ENCODE peak calls at places on chromosome 9, in six cellular contexts. One of them, this sample, is unnamed.

GRCh38 chr9:19465571-19466267 is 56.9 kb downstream of the ACER2 start:
- DNase-seq in epithelial cell of esophagus: no peak
- DNase-seq in osteoblast: no peak
- DNase-seq in choroid plexus epithelial cell: no peak
- DNase-seq in CD8-positive, alpha-beta T cell: no peak
- DNase-seq in kidney epithelial cell: no peak
- DNase-seq in this sample: no peak

GRCh38 chr9:72577212-72577753 is 55.9 kb downstream of the TMC1 start:
- DNase-seq in epithelial cell of esophagus: peak
- DNase-seq in choroid plexus epithelial cell: peak
- DNase-seq in kidney epithelial cell: no peak
- DNase-seq in osteoblast: peak
- DNase-seq in CD8-positive, alpha-beta T cell: no peak
- DNase-seq in this sample: peak

GRCh38 chr9:18317896-18318295 is 156.1 kb upstream of the ADAMTSL1 start:
- DNase-seq in kidney epithelial cell: no peak
- DNase-seq in choroid plexus epithelial cell: peak
- DNase-seq in osteoblast: peak
- DNase-seq in epithelial cell of esophagus: peak
- DNase-seq in CD8-positive, alpha-beta T cell: no peak
- DNase-seq in this sample: no peak

GRCh38 chr9:108691614-108692013 is 164.2 kb downstream of the ACTL7B start:
- DNase-seq in osteoblast: no peak
- DNase-seq in CD8-positive, alpha-beta T cell: no peak
- DNase-seq in epithelial cell of esophagus: peak
- DNase-seq in kidney epithelial cell: no peak
- DNase-seq in choroid plexus epithelial cell: no peak
- DNase-seq in this sample: no peak

GRCh38 chr9:33159760-33160127 is 7.4 kb downstream of the B4GALT1 start:
- DNase-seq in osteoblast: peak
- DNase-seq in kidney epithelial cell: no peak
- DNase-seq in choroid plexus epithelial cell: peak
- DNase-seq in CD8-positive, alpha-beta T cell: peak
- DNase-seq in epithelial cell of esophagus: peak
- DNase-seq in this sample: peak

GRCh38 chr9:125432715-125433385 is 171.2 kb downstream of the GAPVD1 start:
- DNase-seq in epithelial cell of esophagus: no peak
- DNase-seq in kidney epithelial cell: no peak
- DNase-seq in CD8-positive, alpha-beta T cell: no peak
- DNase-seq in osteoblast: peak
- DNase-seq in choroid plexus epithelial cell: no peak
- DNase-seq in this sample: no peak

GRCh38 chr9:14198544-14199510 is 115.1 kb downstream of the NFIB start:
- DNase-seq in osteoblast: peak
- DNase-seq in choroid plexus epithelial cell: peak
- DNase-seq in CD8-positive, alpha-beta T cell: no peak
- DNase-seq in kidney epithelial cell: no peak
- DNase-seq in epithelial cell of esophagus: peak
- DNase-seq in this sample: peak

GRCh38 chr9:110156902-110157301 is 51.1 kb downstream of the C9orf152 start:
- DNase-seq in kidney epithelial cell: no peak
- DNase-seq in CD8-positive, alpha-beta T cell: peak
- DNase-seq in osteoblast: peak
- DNase-seq in epithelial cell of esophagus: no peak
- DNase-seq in choroid plexus epithelial cell: peak
- DNase-seq in this sample: peak

GRCh38 chr9:133537257-133537656 is 2.8 kb downstream of the ADAMTSL2 start:
- DNase-seq in CD8-positive, alpha-beta T cell: no peak
- DNase-seq in kidney epithelial cell: no peak
- DNase-seq in osteoblast: no peak
- DNase-seq in choroid plexus epithelial cell: no peak
- DNase-seq in epithelial cell of esophagus: no peak
- DNase-seq in this sample: no peak

GRCh38 chr9:91191443-91192378 is 170.0 kb downstream of the AUH start:
- DNase-seq in osteoblast: no peak
- DNase-seq in choroid plexus epithelial cell: no peak
- DNase-seq in CD8-positive, alpha-beta T cell: no peak
- DNase-seq in epithelial cell of esophagus: no peak
- DNase-seq in kidney epithelial cell: no peak
- DNase-seq in this sample: no peak

GRCh38 chr9:15155323-15155722 is 151.7 kb downstream of the TTC39B start:
- DNase-seq in epithelial cell of esophagus: no peak
- DNase-seq in osteoblast: no peak
- DNase-seq in CD8-positive, alpha-beta T cell: no peak
- DNase-seq in kidney epithelial cell: no peak
- DNase-seq in choroid plexus epithelial cell: no peak
- DNase-seq in this sample: no peak

GRCh38 chr9:113456235-113456634 is 7.3 kb upstream of the RGS3 start:
- DNase-seq in kidney epithelial cell: no peak
- DNase-seq in CD8-positive, alpha-beta T cell: no peak
- DNase-seq in choroid plexus epithelial cell: peak
- DNase-seq in epithelial cell of esophagus: no peak
- DNase-seq in osteoblast: peak
- DNase-seq in this sample: peak

GRCh38 chr9:97307091-97307490 is 368 bp upstream of the CCDC180 start:
- DNase-seq in CD8-positive, alpha-beta T cell: no peak
- DNase-seq in choroid plexus epithelial cell: peak
- DNase-seq in kidney epithelial cell: peak
- DNase-seq in osteoblast: peak
- DNase-seq in epithelial cell of esophagus: peak
- DNase-seq in this sample: peak

GRCh38 chr9:98191615-98192502 is 578 bp downstream of the CORO2A start:
- DNase-seq in osteoblast: peak
- DNase-seq in choroid plexus epithelial cell: no peak
- DNase-seq in CD8-positive, alpha-beta T cell: peak
- DNase-seq in kidney epithelial cell: no peak
- DNase-seq in epithelial cell of esophagus: peak
- DNase-seq in this sample: no peak

GRCh38 chr9:127225747-127226646 is 38.6 kb upstream of the GARNL3 start:
- DNase-seq in kidney epithelial cell: no peak
- DNase-seq in epithelial cell of esophagus: peak
- DNase-seq in osteoblast: peak
- DNase-seq in CD8-positive, alpha-beta T cell: no peak
- DNase-seq in choroid plexus epithelial cell: peak
- DNase-seq in this sample: no peak

GRCh38 chr9:99385814-99386279 is 163.8 kb downstream of the SEC61B start:
- DNase-seq in osteoblast: no peak
- DNase-seq in kidney epithelial cell: no peak
- DNase-seq in epithelial cell of esophagus: peak
- DNase-seq in choroid plexus epithelial cell: peak
- DNase-seq in CD8-positive, alpha-beta T cell: no peak
- DNase-seq in this sample: peak

GRCh38 chr9:106075568-106075967 is 381.2 kb downstream of the TMEM38B start:
- DNase-seq in epithelial cell of esophagus: peak
- DNase-seq in CD8-positive, alpha-beta T cell: no peak
- DNase-seq in osteoblast: no peak
- DNase-seq in choroid plexus epithelial cell: no peak
- DNase-seq in kidney epithelial cell: no peak
- DNase-seq in this sample: no peak

GRCh38 chr9:123421211-123421585 is 65.2 kb downstream of the CRB2 start:
- DNase-seq in kidney epithelial cell: no peak
- DNase-seq in osteoblast: no peak
- DNase-seq in CD8-positive, alpha-beta T cell: no peak
- DNase-seq in choroid plexus epithelial cell: no peak
- DNase-seq in epithelial cell of esophagus: no peak
- DNase-seq in this sample: no peak

GRCh38 chr9:112166176-112167140 is 8.6 kb downstream of the SUSD1 start:
- DNase-seq in choroid plexus epithelial cell: peak
- DNase-seq in epithelial cell of esophagus: peak
- DNase-seq in CD8-positive, alpha-beta T cell: no peak
- DNase-seq in osteoblast: no peak
- DNase-seq in kidney epithelial cell: peak
- DNase-seq in this sample: peak

GRCh38 chr9:112168197-112168596 is 6.9 kb downstream of the SUSD1 start:
- DNase-seq in osteoblast: no peak
- DNase-seq in kidney epithelial cell: no peak
- DNase-seq in CD8-positive, alpha-beta T cell: no peak
- DNase-seq in epithelial cell of esophagus: peak
- DNase-seq in choroid plexus epithelial cell: no peak
- DNase-seq in this sample: no peak

GRCh38 chr9:112170968-112171367 is 4.1 kb downstream of the SUSD1 start:
- DNase-seq in osteoblast: no peak
- DNase-seq in epithelial cell of esophagus: no peak
- DNase-seq in choroid plexus epithelial cell: no peak
- DNase-seq in kidney epithelial cell: no peak
- DNase-seq in CD8-positive, alpha-beta T cell: no peak
- DNase-seq in this sample: no peak

GRCh38 chr9:112170235-112170634 is 4.9 kb downstream of the SUSD1 start:
- DNase-seq in kidney epithelial cell: no peak
- DNase-seq in choroid plexus epithelial cell: no peak
- DNase-seq in CD8-positive, alpha-beta T cell: no peak
- DNase-seq in osteoblast: no peak
- DNase-seq in epithelial cell of esophagus: peak
- DNase-seq in this sample: no peak

DNA sequence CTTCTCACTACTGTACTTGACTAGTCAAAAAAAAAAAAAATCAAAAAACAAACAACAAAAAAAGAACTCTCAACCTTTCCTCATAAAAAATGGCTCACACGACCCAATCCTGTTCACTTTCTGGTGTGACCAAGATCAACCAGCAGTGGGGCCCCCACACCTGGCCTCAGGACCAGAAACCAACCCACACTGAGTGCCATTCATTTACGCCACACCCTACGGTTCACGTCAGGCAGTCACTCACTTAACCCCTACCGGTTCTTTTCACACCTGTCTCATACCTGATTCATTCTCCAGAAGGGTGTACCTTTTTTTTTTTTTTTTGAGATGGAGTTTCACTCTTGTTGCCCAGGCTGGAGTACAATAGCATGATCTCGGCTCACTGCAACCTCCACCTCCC is 5.7 kb downstream of the SUSD1 start:
- DNase-seq in choroid plexus epithelial cell: no peak
- DNase-seq in CD8-positive, alpha-beta T cell: no peak
- DNase-seq in kidney epithelial cell: no peak
- DNase-seq in osteoblast: no peak
- DNase-seq in epithelial cell of esophagus: peak
- DNase-seq in this sample: no peak
- H3K4me3 ChIP-seq in choroid plexus epithelial cell: no peak
- H3K4me3 ChIP-seq in CD8-positive, alpha-beta T cell: no peak
- H3K4me3 ChIP-seq in kidney epithelial cell: no peak
- H3K4me3 ChIP-seq in osteoblast: no peak
- H3K4me3 ChIP-seq in epithelial cell of esophagus: no peak
- H3K4me3 ChIP-seq in this sample: no peak

GRCh38 chr9:20698799-20699198 is 14.7 kb downstream of the FOCAD start:
- DNase-seq in epithelial cell of esophagus: no peak
- DNase-seq in osteoblast: no peak
- DNase-seq in choroid plexus epithelial cell: no peak
- DNase-seq in kidney epithelial cell: no peak
- DNase-seq in CD8-positive, alpha-beta T cell: no peak
- DNase-seq in this sample: no peak

GRCh38 chr9:20697021-20697719 is 13.1 kb downstream of the FOCAD start:
- DNase-seq in CD8-positive, alpha-beta T cell: no peak
- DNase-seq in osteoblast: no peak
- DNase-seq in kidney epithelial cell: no peak
- DNase-seq in epithelial cell of esophagus: no peak
- DNase-seq in choroid plexus epithelial cell: no peak
- DNase-seq in this sample: no peak

GRCh38 chr9:20702565-20702964 is 18.5 kb downstream of the FOCAD start:
- DNase-seq in choroid plexus epithelial cell: no peak
- DNase-seq in CD8-positive, alpha-beta T cell: no peak
- DNase-seq in epithelial cell of esophagus: no peak
- DNase-seq in kidney epithelial cell: no peak
- DNase-seq in osteoblast: no peak
- DNase-seq in this sample: no peak

GRCh38 chr9:20703146-20703545 is 19.1 kb downstream of the FOCAD start:
- DNase-seq in epithelial cell of esophagus: no peak
- DNase-seq in choroid plexus epithelial cell: no peak
- DNase-seq in CD8-positive, alpha-beta T cell: no peak
- DNase-seq in osteoblast: no peak
- DNase-seq in kidney epithelial cell: no peak
- DNase-seq in this sample: no peak

GRCh38 chr9:20701058-20701457 is 17.0 kb downstream of the FOCAD start:
- DNase-seq in CD8-positive, alpha-beta T cell: no peak
- DNase-seq in epithelial cell of esophagus: no peak
- DNase-seq in choroid plexus epithelial cell: peak
- DNase-seq in kidney epithelial cell: no peak
- DNase-seq in osteoblast: no peak
- DNase-seq in this sample: peak
- TF ChIP-seq CTCF in CD8-positive, alpha-beta T cell: no peak
- TF ChIP-seq CTCF in epithelial cell of esophagus: no peak
- TF ChIP-seq CTCF in choroid plexus epithelial cell: no peak
- TF ChIP-seq CTCF in kidney epithelial cell: no peak
- TF ChIP-seq CTCF in osteoblast: no peak
- TF ChIP-seq CTCF in this sample: no peak

GRCh38 chr9:78130853-78131252 is 99.2 kb upstream of the GNAQ start:
- DNase-seq in epithelial cell of esophagus: no peak
- DNase-seq in choroid plexus epithelial cell: no peak
- DNase-seq in CD8-positive, alpha-beta T cell: no peak
- DNase-seq in osteoblast: no peak
- DNase-seq in kidney epithelial cell: no peak
- DNase-seq in this sample: no peak

GRCh38 chr9:78133751-78134150 is 102.1 kb upstream of the CEP78 start:
- DNase-seq in epithelial cell of esophagus: peak
- DNase-seq in choroid plexus epithelial cell: no peak
- DNase-seq in kidney epithelial cell: no peak
- DNase-seq in CD8-positive, alpha-beta T cell: no peak
- DNase-seq in osteoblast: no peak
- DNase-seq in this sample: no peak

GRCh38 chr9:78131969-78132687 is 100.5 kb upstream of the GNAQ start:
- DNase-seq in CD8-positive, alpha-beta T cell: no peak
- DNase-seq in choroid plexus epithelial cell: peak
- DNase-seq in osteoblast: peak
- DNase-seq in kidney epithelial cell: no peak
- DNase-seq in epithelial cell of esophagus: peak
- DNase-seq in this sample: peak

GRCh38 chr9:78130004-78130403 is 98.4 kb upstream of the GNAQ start:
- DNase-seq in osteoblast: peak
- DNase-seq in choroid plexus epithelial cell: peak
- DNase-seq in epithelial cell of esophagus: peak
- DNase-seq in kidney epithelial cell: no peak
- DNase-seq in CD8-positive, alpha-beta T cell: no peak
- DNase-seq in this sample: peak

GRCh38 chr9:78132688-78133033 is 101.0 kb upstream of the GNAQ start:
- DNase-seq in osteoblast: peak
- DNase-seq in choroid plexus epithelial cell: peak
- DNase-seq in CD8-positive, alpha-beta T cell: no peak
- DNase-seq in epithelial cell of esophagus: no peak
- DNase-seq in kidney epithelial cell: no peak
- DNase-seq in this sample: no peak
- H3K4me3 ChIP-seq in osteoblast: peak
- H3K4me3 ChIP-seq in choroid plexus epithelial cell: no peak
- H3K4me3 ChIP-seq in CD8-positive, alpha-beta T cell: peak
- H3K4me3 ChIP-seq in epithelial cell of esophagus: no peak
- H3K4me3 ChIP-seq in kidney epithelial cell: no peak
- H3K4me3 ChIP-seq in this sample: peak

DNA sequence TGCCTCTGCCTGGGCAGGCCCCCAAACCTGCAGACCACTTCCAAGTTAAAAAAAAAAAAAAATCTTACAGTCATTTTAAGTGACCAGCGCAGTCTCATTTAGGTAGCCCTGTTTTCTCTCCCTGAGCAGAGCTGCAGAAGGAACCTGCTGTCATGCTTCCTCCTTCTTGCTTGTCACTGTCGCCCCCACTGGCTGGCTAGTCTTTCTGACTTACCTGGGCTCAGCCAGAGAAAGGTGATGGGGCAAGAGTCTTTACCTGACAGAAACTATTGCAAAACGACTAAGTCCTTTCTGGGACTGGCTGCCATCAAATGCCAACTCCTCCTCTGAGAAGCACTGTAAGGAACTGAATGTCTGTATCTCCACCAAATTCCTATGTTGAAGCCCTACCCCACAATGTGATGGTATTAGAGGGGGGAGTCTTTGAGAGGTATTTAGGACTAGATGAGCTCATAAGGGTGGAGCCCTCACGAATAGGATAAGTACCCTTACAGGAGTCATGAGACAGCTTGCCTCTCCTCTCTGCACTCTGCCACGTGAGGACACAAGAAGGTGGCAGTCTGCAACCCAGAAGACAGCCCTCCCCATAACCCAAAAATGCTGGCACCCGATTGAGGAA is 58.4 kb upstream of the SHC3 start:
- DNase-seq in kidney epithelial cell: no peak
- DNase-seq in choroid plexus epithelial cell: no peak
- DNase-seq in CD8-positive, alpha-beta T cell: no peak
- DNase-seq in epithelial cell of esophagus: peak
- DNase-seq in osteoblast: no peak
- DNase-seq in this sample: no peak
- TF ChIP-seq CTCF in kidney epithelial cell: no peak
- TF ChIP-seq CTCF in choroid plexus epithelial cell: no peak
- TF ChIP-seq CTCF in CD8-positive, alpha-beta T cell: no peak
- TF ChIP-seq CTCF in epithelial cell of esophagus: no peak
- TF ChIP-seq CTCF in osteoblast: no peak
- TF ChIP-seq CTCF in this sample: no peak

This sample was measured in fibroblast of pulmonary artery.